ENCODE peak calls at places on chromosomes 16 and 17, in eight cellular contexts. D is body of pancreas; A is CD8-positive, alpha-beta memory T cell; V is left ventricle myocardium inferior; S is A549; T is HCT116; E is adrenal gland; Z is ovary. J is an unnamed sample.

GRCh38 chr17:42097691-42098661 is at the start of gene ZNF385C:
- DNase-seq in D (no peak), A (peak; percentile 43), V (no peak), S (no peak), T (no peak), E (no peak), Z (no peak), J (no peak)

GRCh38 chr16:56041556-56042140 is 149.6 kb upstream of the GNAO1 start:
- DNase-seq in D (no peak), A (no peak), V (no peak), S (peak; percentile 36), T (peak; percentile 7), E (peak; percentile 65), Z (no peak), J (peak; percentile 19)

GRCh38 chr17:27659685-27660084 is 28.7 kb downstream of the LGALS9 start:
- DNase-seq in D (no peak), A (no peak), V (no peak), S (no peak), T (no peak), E (no peak), Z (no peak), J (no peak)

GRCh38 chr17:79677646-79678045 is 53.1 kb upstream of the ENPP7 start:
- DNase-seq in D (no peak), A (no peak), V (peak; percentile 8), S (no peak), T (no peak), E (no peak), Z (no peak), J (no peak)

GRCh38 chr16:6377956-6378355 is 954.7 kb upstream of the RBFOX1 start:
- DNase-seq in D (no peak), A (no peak), V (no peak), S (no peak), T (no peak), E (no peak), Z (no peak), J (no peak)

GRCh38 chr17:48488548-48489106 is 42.2 kb downstream of the HOXB1 start:
- DNase-seq in D (no peak), A (no peak), V (no peak), S (no peak), T (no peak), E (no peak), Z (no peak), J (no peak)

GRCh38 chr17:58254803-58255202 is 16.4 kb downstream of the LPO start:
- DNase-seq in D (no peak), A (no peak), V (no peak), S (no peak), T (peak; percentile 22), E (peak; percentile 15), Z (no peak), J (peak; percentile 24)

GRCh38 chr17:3609689-3610088 is 478 bp upstream of the TRPV1 start:
- DNase-seq in D (no peak), A (no peak), V (no peak), S (no peak), T (no peak), E (no peak), Z (no peak), J (no peak)

GRCh38 chr17:5466295-5466694 is 2.5 kb downstream of the DHX33 start:
- DNase-seq in D (no peak), A (no peak), V (no peak), S (no peak), T (no peak), E (no peak), Z (no peak), J (no peak)

GRCh38 chr17:35846055-35846809 is 22.5 kb downstream of the HEATR9 start:
- DNase-seq in D (no peak), A (no peak), V (no peak), S (no peak), T (no peak), E (no peak), Z (no peak), J (no peak)

GRCh38 chr17:34755371-34755770 is 176.0 kb downstream of the TMEM132E start:
- DNase-seq in D (no peak), A (no peak), V (no peak), S (no peak), T (no peak), E (no peak), Z (no peak), J (no peak)

GRCh38 chr16:85428168-85428898 is 184.8 kb upstream of the GSE1 start:
- DNase-seq in D (peak; percentile 66), A (peak; percentile 24), V (peak; percentile 35), S (peak; percentile 68), T (peak; percentile 38), E (no peak), Z (peak; percentile 36), J (peak; percentile 56)

GRCh38 chr16:88499836-88500251 is 46.8 kb downstream of the ZFPM1 start:
- DNase-seq in D (peak; percentile 47), A (no peak), V (no peak), S (no peak), T (no peak), E (no peak), Z (no peak), J (no peak)

GRCh38 chr16:7440886-7441400 is 108.3 kb downstream of the RBFOX1 start:
- DNase-seq in D (no peak), A (no peak), V (no peak), S (no peak), T (no peak), E (no peak), Z (no peak), J (no peak)

GRCh38 chr16:3979070-3979469 is 98.6 kb upstream of the CREBBP start:
- DNase-seq in D (no peak), A (no peak), V (no peak), S (no peak), T (no peak), E (no peak), Z (no peak), J (no peak)

GRCh38 chr16:85395913-85396878 is 216.9 kb upstream of the GSE1 start:
- DNase-seq in D (no peak), A (no peak), V (peak; percentile 23), S (no peak), T (no peak), E (no peak), Z (no peak), J (no peak)

GRCh38 chr17:15957206-15957605 is 12.3 kb downstream of the ADORA2B start:
- DNase-seq in D (no peak), A (no peak), V (no peak), S (no peak), T (peak; percentile 86), E (no peak), Z (no peak), J (no peak)

GRCh38 chr17:73792994-73793393 is 148.7 kb upstream of the SDK2 start:
- DNase-seq in D (no peak), A (no peak), V (no peak), S (no peak), T (no peak), E (peak; percentile 18), Z (no peak), J (no peak)

GRCh38 chr16:20647736-20648135 is 49.7 kb downstream of the ACSM1 start:
- DNase-seq in D (no peak), A (no peak), V (no peak), S (no peak), T (no peak), E (no peak), Z (no peak), J (peak; percentile 46)

GRCh38 chr17:49496183-49496865 is 1.2 kb downstream of the NGFR start:
- DNase-seq in D (peak; percentile 75), A (peak; percentile 78), V (peak; percentile 79), S (peak; percentile 72), T (no peak), E (peak; percentile 79), Z (peak; percentile 79), J (peak; percentile 42)

GRCh38 chr17:14374268-14374667 is 73.4 kb downstream of the HS3ST3B1 start:
- DNase-seq in D (no peak), A (no peak), V (no peak), S (no peak), T (no peak), E (no peak), Z (no peak), J (no peak)

GRCh38 chr17:81027038-81027437 is 7.9 kb upstream of the BAIAP2 start:
- DNase-seq in D (no peak), A (no peak), V (no peak), S (no peak), T (no peak), E (no peak), Z (no peak), J (no peak)

GRCh38 chr16:4140652-4141051 is 24.4 kb upstream of the ADCY9 start:
- DNase-seq in D (no peak), A (no peak), V (no peak), S (no peak), T (no peak), E (no peak), Z (no peak), J (no peak)

GRCh38 chr16:68349838-68350410 is 39.1 kb downstream of the PRMT7 start:
- DNase-seq in D (no peak), A (no peak), V (no peak), S (no peak), T (no peak), E (no peak), Z (no peak), J (no peak)
- H3K4me1 ChIP-seq in D (no peaks in the 10 kb centered on the region), A (no peaks in the 10 kb centered on the region), V (peaks cover 20% of the 10 kb centered on the region), S (no peaks in the 10 kb centered on the region), T (no peaks in the 10 kb centered on the region), E (peaks cover 11% of the 10 kb centered on the region), Z (no peaks in the 10 kb centered on the region), J (no peaks in the 10 kb centered on the region)

GRCh38 chr16:30947533-30948086 is 1.3 kb upstream of the ORAI3 start:
- DNase-seq in D (no peak), A (no peak), V (no peak), S (no peak), T (no peak), E (no peak), Z (no peak), J (no peak)
- H3K4me3 ChIP-seq in D (no peak overlapping the region), A (no peak overlapping the region), V (peak overlapping the region; percentile 100), S (no peak overlapping the region), T (no peak overlapping the region), E (no peak overlapping the region), Z (peak overlapping the region; percentile 88), J (no peak overlapping the region)

GRCh38 chr17:44910231-44911106 is 4.8 kb downstream of the GFAP start:
- DNase-seq in D (no peak), A (no peak), V (no peak), S (no peak), T (no peak), E (no peak), Z (no peak), J (no peak)
- H3K4me1 ChIP-seq in D (peaks cover 11% of the 10 kb centered on the region), A (no peaks in the 10 kb centered on the region), V (peaks cover 12% of the 10 kb centered on the region), S (peaks cover 48% of the 10 kb centered on the region), T (peaks cover 11% of the 10 kb centered on the region), E (peaks cover 9% of the 10 kb centered on the region), Z (peaks cover 5% of the 10 kb centered on the region), J (no peaks in the 10 kb centered on the region)

DNA sequence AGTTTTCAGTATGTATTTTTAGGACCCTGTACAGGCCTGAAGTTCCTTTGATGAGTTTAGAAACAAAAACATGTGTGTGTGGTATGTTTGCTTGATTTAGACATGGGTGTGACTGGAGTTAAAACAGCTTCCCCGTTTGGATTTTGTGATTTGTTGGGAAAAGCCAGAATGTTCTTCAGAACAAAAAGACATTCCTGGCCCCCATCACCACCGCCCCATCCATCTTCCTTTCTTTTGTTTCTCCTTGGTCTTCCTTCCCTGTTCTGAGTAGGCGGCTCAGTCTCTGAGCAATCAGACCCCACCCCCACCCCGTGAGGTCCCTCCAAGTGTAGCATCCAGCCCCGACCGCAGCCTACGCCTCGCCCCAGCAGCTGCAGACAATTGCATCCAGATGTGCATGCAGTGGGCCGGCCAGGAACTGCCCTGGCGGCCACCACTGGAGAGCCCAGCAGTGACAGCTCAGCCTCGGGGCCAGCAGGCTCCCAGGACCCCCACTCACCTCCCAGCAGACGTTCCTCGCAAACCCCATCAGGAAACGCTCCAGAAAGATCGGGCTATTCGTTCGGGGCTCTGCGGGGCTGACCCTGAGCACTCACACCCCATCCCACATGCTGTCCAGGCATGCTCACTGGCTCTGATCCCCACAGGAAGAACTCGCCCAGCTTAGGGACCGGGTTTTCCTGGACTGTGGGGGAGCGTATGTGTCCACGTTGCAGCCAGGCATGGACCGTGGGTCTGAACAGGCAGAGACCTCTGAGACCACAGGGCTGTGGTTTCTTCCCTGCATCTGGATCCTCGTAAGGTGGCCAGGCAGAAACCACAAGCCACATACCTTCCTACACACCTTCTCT is 99.8 kb upstream of the CDH5 start:
- DNase-seq in D (no peak), A (no peak), V (peak; percentile 76), S (no peak), T (no peak), E (peak; percentile 48), Z (peak; percentile 64), J (no peak)
- H3K4me3 ChIP-seq in D (no peak overlapping the region), A (no peak overlapping the region), V (no peak overlapping the region), S (no peak overlapping the region), T (no peak overlapping the region), E (no peak overlapping the region), Z (no peak overlapping the region), J (no peak overlapping the region)